ENCODE peak calls at places on chromosomes 7 and 10, in eight cellular contexts. I is NCI-H1694 treated with DMSO at 0.1 percent for 48 hours; F is endothelial cell of umbilical vein; S is A172; C is NCI-H1105 treated with DMSO at 0.1 percent for 48 hours; E is stimulated activated CD4-positive, alpha-beta T cell treated with anti-CD3 and anti-CD28 coated beads, Interleukin-12 subunit alpha, Interleukin-12 subunit beta, amount 100 ng/mL, for 4 hours; Q is OCI-LY7; D is iPS-NIHi11. Y is an unnamed sample.

GRCh38 chr7:158063850-158064610 is 523.6 kb downstream of the PTPRN2 start:
- DNase-seq in I (no peak), F (no peak), S (no peak), C (no peak), E (no peak), Q (no peak), D (no peak), Y (no peak)

GRCh38 chr10:70649526-70649925 is 22.8 kb upstream of the ADAMTS14 start:
- DNase-seq in I (no peak), F (no peak), S (peak), C (no peak), E (no peak), Q (no peak), D (no peak), Y (no peak)

GRCh38 chr10:59678884-59679301 is 30.8 kb downstream of the SLC16A9 start:
- DNase-seq in I (no peak), F (peak), S (peak), C (no peak), E (no peak), Q (no peak), D (no peak), Y (no peak)

GRCh38 chr10:77188000-77188395 is 449.6 kb downstream of the KCNMA1 start:
- DNase-seq in I (no peak), F (no peak), S (no peak), C (no peak), E (no peak), Q (no peak), D (no peak), Y (no peak)

GRCh38 chr10:48606530-48607355 is 1.9 kb upstream of the ARHGAP22 start:
- DNase-seq in I (no peak), F (peak), S (peak), C (no peak), E (no peak), Q (no peak), D (no peak), Y (no peak)

GRCh38 chr7:29270979-29271658 is 76.5 kb downstream of the CHN2 start:
- DNase-seq in I (no peak), F (no peak), S (peak), C (no peak), E (no peak), Q (no peak), D (no peak), Y (no peak)

GRCh38 chr10:29372920-29373319 is 84.0 kb downstream of the LYZL1 start:
- DNase-seq in I (no peak), F (no peak), S (no peak), C (no peak), E (no peak), Q (no peak), D (no peak), Y (no peak)

GRCh38 chr10:97849101-97849490 is 547 bp upstream of the GOLGA7B start:
- DNase-seq in I (peak), F (no peak), S (no peak), C (peak), E (no peak), Q (peak), D (no peak), Y (no peak)

GRCh38 chr7:27165089-27165654 is at the start of gene HOXA9:
- DNase-seq in I (no peak), F (peak), S (peak), C (no peak), E (no peak), Q (no peak), D (no peak), Y (no peak)

GRCh38 chr7:90595801-90596683 is at the start of gene CDK14:
- DNase-seq in I (peak), F (peak), S (peak), C (peak), E (peak), Q (peak), D (peak), Y (peak)

GRCh38 chr7:49700841-49701240 is 72.6 kb upstream of the VWC2 start:
- DNase-seq in I (no peak), F (no peak), S (no peak), C (no peak), E (no peak), Q (no peak), D (no peak), Y (no peak)

GRCh38 chr7:158702944-158703343 is 1.7 kb downstream of the NCAPG2 start:
- DNase-seq in I (no peak), F (no peak), S (no peak), C (no peak), E (no peak), Q (no peak), D (no peak), Y (no peak)